ENCODE peak calls at places on chromosomes 12 and 14, in nine cellular contexts. P is heart right ventricle; X is mammary epithelial cell; A is WERI-Rb-1; V is CD4-positive, CD25-positive, alpha-beta regulatory T cell; S is PC-9; R is GM23338; T is HCT116; O is CD8-positive, alpha-beta T cell. K is an unnamed sample. For H3K27me3 and H3K36me3, the result is how much of the 10 kb centered on the place peaks cover.

GRCh38 chr12:3242199-3242863 is 165.2 kb downstream of the TSPAN9 start:
- DNase-seq in P (peak), X (no peak), A (peak), V (no peak), S (no peak), R (no peak), T (no peak), O (no peak), K (peak)

GRCh38 chr12:89848732-89849131 is 140.1 kb upstream of the ATP2B1 start:
- DNase-seq in P (peak), X (no peak), A (no peak), V (no peak), S (no peak), R (no peak), T (no peak), O (no peak), K (no peak)

GRCh38 chr14:67137744-67138371 is 51.4 kb upstream of the GARIN2 start:
- DNase-seq in P (no peak), X (peak), A (no peak), V (peak), S (no peak), R (peak), T (no peak), O (no peak), K (no peak)

GRCh38 chr12:122614839-122615238 is 87.8 kb downstream of the KNTC1 start:
- DNase-seq in P (no peak), X (no peak), A (no peak), V (no peak), S (no peak), R (no peak), T (no peak), O (no peak), K (no peak)

GRCh38 chr14:101476258-101476930 is 84.9 kb upstream of the DIO3 start:
- DNase-seq in P (no peak), X (no peak), A (no peak), V (no peak), S (no peak), R (no peak), T (no peak), O (peak), K (no peak)

GRCh38 chr12:121992059-121992879 is 29.4 kb upstream of the BCL7A start:
- DNase-seq in P (no peak), X (peak), A (no peak), V (peak), S (peak), R (no peak), T (no peak), O (peak), K (peak)

GRCh38 chr14:28772613-28773012 is 6.0 kb downstream of the FOXG1 start:
- DNase-seq in P (no peak), X (no peak), A (no peak), V (no peak), S (no peak), R (no peak), T (no peak), O (no peak), K (no peak)

GRCh38 chr12:98998697-98999299 is 353.7 kb downstream of the APAF1 start:
- DNase-seq in P (no peak), X (peak), A (no peak), V (peak), S (no peak), R (peak), T (peak), O (no peak), K (no peak)

GRCh38 chr12:17381211-17381610 is 708.8 kb downstream of the RERGL start:
- DNase-seq in P (no peak), X (no peak), A (no peak), V (no peak), S (no peak), R (no peak), T (no peak), O (no peak), K (no peak)

GRCh38 chr12:73413974-73414373 is 1123.7 kb upstream of the ATXN7L3B start:
- DNase-seq in P (no peak), X (no peak), A (no peak), V (no peak), S (no peak), R (no peak), T (no peak), O (no peak), K (no peak)

GRCh38 chr12:42422785-42423184 is 96.8 kb downstream of the PPHLN1 start:
- DNase-seq in P (no peak), X (no peak), A (no peak), V (no peak), S (no peak), R (no peak), T (no peak), O (no peak), K (no peak)

GRCh38 chr12:27285395-27285794 is 41.3 kb downstream of the STK38L start:
- DNase-seq in P (no peak), X (no peak), A (no peak), V (no peak), S (no peak), R (no peak), T (no peak), O (no peak), K (no peak)

GRCh38 chr12:66268562-66268961 is 33.7 kb upstream of the HELB start:
- DNase-seq in P (no peak), X (peak), A (no peak), V (no peak), S (no peak), R (no peak), T (no peak), O (no peak), K (no peak)

GRCh38 chr12:90099288-90099687 is 390.6 kb upstream of the ATP2B1 start:
- DNase-seq in P (no peak), X (no peak), A (no peak), V (no peak), S (peak), R (no peak), T (no peak), O (no peak), K (no peak)

GRCh38 chr12:49895773-49896172 is 7.9 kb downstream of the FAIM2 start:
- DNase-seq in P (no peak), X (no peak), A (no peak), V (no peak), S (no peak), R (peak), T (no peak), O (no peak), K (no peak)

GRCh38 chr12:109462868-109463692 is 14.0 kb downstream of the KCTD10 start:
- DNase-seq in P (peak), X (peak), A (no peak), V (no peak), S (peak), R (peak), T (peak), O (no peak), K (peak)

GRCh38 chr14:65348137-65348536 is 64.4 kb upstream of the FUT8 start:
- DNase-seq in P (no peak), X (no peak), A (no peak), V (no peak), S (no peak), R (no peak), T (no peak), O (no peak), K (peak)

GRCh38 chr14:64704145-64704742 is at the start of gene PLEKHG3:
- DNase-seq in P (peak), X (peak), A (peak), V (no peak), S (peak), R (peak), T (no peak), O (no peak), K (peak)

GRCh38 chr12:51976376-51977160 is 25.1 kb downstream of the ACVR1B start:
- DNase-seq in P (no peak), X (no peak), A (no peak), V (no peak), S (no peak), R (no peak), T (no peak), O (no peak), K (no peak)

GRCh38 chr14:99633141-99633540 is 11.8 kb upstream of the HHIPL1 start:
- DNase-seq in P (no peak), X (no peak), A (no peak), V (no peak), S (no peak), R (no peak), T (no peak), O (no peak), K (no peak)

GRCh38 chr12:121773011-121773777 is 20.3 kb downstream of the RHOF start:
- DNase-seq in P (peak), X (peak), A (peak), V (peak), S (peak), R (peak), T (peak), O (peak), K (peak)

GRCh38 chr14:25140423-25140822 is 90.5 kb upstream of the STXBP6 start:
- DNase-seq in P (no peak), X (no peak), A (no peak), V (no peak), S (no peak), R (no peak), T (no peak), O (no peak), K (no peak)

GRCh38 chr14:78606111-78606510 is 435.9 kb downstream of the NRXN3 start:
- DNase-seq in P (no peak), X (peak), A (no peak), V (no peak), S (no peak), R (no peak), T (no peak), O (no peak), K (no peak)

GRCh38 chr12:76033116-76034001 is 1.8 kb upstream of the PHLDA1 start:
- DNase-seq in P (no peak), X (peak), A (no peak), V (no peak), S (no peak), R (peak), T (no peak), O (no peak), K (no peak)

GRCh38 chr12:64160021-64160717 is 61.9 kb downstream of the KICS2 start:
- DNase-seq in P (no peak), X (no peak), A (no peak), V (no peak), S (no peak), R (no peak), T (no peak), O (no peak), K (no peak)

DNA sequence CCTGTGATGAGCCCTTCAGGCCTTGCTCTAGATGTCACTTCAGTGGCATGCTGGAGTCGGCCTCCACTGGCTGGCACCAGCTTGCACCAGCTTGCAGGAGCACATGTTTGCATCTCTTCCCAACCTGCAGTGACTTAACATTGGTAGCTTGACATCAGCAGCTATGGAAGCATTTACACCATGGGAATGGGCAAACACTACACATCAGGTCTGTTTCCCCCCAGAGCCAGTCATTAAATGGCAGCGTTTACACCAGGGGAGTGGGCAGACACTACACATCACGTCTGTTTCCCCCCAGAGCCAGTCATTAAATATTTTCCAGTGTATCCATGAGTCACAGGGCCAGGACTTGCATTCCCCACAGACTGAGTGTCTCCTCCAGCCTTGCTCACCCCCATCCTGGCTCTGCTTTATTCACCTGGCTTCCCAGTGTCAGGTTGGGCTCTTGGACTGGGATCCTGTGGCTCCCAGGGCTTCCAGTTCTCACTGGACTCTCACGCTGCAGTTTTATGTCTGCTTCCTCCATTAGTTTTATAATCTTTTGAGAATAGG is 51.6 kb upstream of the VRK1 start:
- DNase-seq in P (no peak), X (no peak), A (no peak), V (no peak), S (no peak), R (no peak), T (no peak), O (no peak), K (no peak)
- H3K27me3 ChIP-seq in P (half or more), X (under half), A (under half), V (under half), S (under half), R (under half), T (under half), O (under half), K (under half)

GRCh38 chr12:130164216-130164542 is 1.9 kb downstream of the FZD10 start:
- DNase-seq in P (no peak), X (no peak), A (no peak), V (no peak), S (no peak), R (no peak), T (no peak), O (no peak), K (no peak)

GRCh38 chr12:130163461-130164215 is 1.4 kb downstream of the FZD10 start:
- DNase-seq in P (no peak), X (no peak), A (no peak), V (no peak), S (no peak), R (no peak), T (no peak), O (no peak), K (no peak)

GRCh38 chr12:130161261-130162231 is 718 bp upstream of the FZD10 start:
- DNase-seq in P (peak), X (no peak), A (peak), V (no peak), S (no peak), R (peak), T (no peak), O (no peak), K (peak)

GRCh38 chr12:130162267-130162666 is at the start of gene FZD10:
- DNase-seq in P (peak), X (no peak), A (peak), V (no peak), S (no peak), R (peak), T (no peak), O (no peak), K (peak)

GRCh38 chr12:130162771-130163460 is 652 bp downstream of the FZD10 start:
- DNase-seq in P (no peak), X (no peak), A (no peak), V (no peak), S (no peak), R (no peak), T (no peak), O (no peak), K (no peak)
- H3K4me3 ChIP-seq in P (peak), X (no peak), A (peak), V (no peak), S (no peak), R (peak), T (no peak), O (no peak), K (no peak)

DNA sequence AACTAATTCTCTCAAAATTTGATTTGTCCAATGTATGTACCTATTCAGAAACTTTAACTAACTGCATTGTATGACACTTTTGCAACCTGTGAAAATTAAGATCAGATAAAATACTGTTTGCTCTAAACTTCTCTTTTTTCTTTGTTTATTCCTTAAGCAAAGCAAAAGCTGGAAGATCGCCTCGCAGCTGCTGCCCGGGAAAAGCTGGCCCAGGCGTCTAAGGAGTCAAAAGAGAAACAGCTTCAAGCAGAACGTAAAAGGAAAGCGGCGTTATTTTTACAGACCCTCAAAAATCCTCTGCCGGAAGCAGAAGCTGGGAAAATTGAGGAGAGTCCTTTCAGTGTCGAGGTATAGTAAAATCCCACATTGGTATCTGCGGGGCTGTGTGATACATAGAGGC is 55.1 kb downstream of the SFSWAP start:
- DNase-seq in P (no peak), X (no peak), A (no peak), V (no peak), S (no peak), R (no peak), T (no peak), O (no peak), K (no peak)
- H3K36me3 ChIP-seq in P (under half), X (under half), A (half or more), V (half or more), S (under half), R (under half), T (under half), O (under half), K (half or more)

GRCh38 chr12:113056631-113057488 is at the start of gene DTX1:
- DNase-seq in P (peak), X (no peak), A (peak), V (peak), S (no peak), R (peak), T (no peak), O (peak), K (no peak)
- H3K27me3 ChIP-seq in P (half or more), X (under half), A (under half), V (under half), S (half or more), R (under half), T (under half), O (under half), K (under half)

GRCh38 chr14:91416744-91417133 is 881 bp downstream of the CCDC88C start:
- DNase-seq in P (no peak), X (no peak), A (no peak), V (no peak), S (no peak), R (peak), T (no peak), O (peak), K (peak)

GRCh38 chr14:91417983-91418386 is 365 bp upstream of the CCDC88C start:
- DNase-seq in P (no peak), X (no peak), A (peak), V (peak), S (no peak), R (peak), T (peak), O (peak), K (peak)

GRCh38 chr14:91417134-91417982 is at the start of gene CCDC88C:
- DNase-seq in P (peak), X (no peak), A (peak), V (peak), S (peak), R (peak), T (peak), O (peak), K (peak)

GRCh38 chr14:91414475-91415342 is 2.9 kb downstream of the CCDC88C start:
- DNase-seq in P (no peak), X (no peak), A (no peak), V (no peak), S (no peak), R (peak), T (no peak), O (peak), K (no peak)

DNA sequence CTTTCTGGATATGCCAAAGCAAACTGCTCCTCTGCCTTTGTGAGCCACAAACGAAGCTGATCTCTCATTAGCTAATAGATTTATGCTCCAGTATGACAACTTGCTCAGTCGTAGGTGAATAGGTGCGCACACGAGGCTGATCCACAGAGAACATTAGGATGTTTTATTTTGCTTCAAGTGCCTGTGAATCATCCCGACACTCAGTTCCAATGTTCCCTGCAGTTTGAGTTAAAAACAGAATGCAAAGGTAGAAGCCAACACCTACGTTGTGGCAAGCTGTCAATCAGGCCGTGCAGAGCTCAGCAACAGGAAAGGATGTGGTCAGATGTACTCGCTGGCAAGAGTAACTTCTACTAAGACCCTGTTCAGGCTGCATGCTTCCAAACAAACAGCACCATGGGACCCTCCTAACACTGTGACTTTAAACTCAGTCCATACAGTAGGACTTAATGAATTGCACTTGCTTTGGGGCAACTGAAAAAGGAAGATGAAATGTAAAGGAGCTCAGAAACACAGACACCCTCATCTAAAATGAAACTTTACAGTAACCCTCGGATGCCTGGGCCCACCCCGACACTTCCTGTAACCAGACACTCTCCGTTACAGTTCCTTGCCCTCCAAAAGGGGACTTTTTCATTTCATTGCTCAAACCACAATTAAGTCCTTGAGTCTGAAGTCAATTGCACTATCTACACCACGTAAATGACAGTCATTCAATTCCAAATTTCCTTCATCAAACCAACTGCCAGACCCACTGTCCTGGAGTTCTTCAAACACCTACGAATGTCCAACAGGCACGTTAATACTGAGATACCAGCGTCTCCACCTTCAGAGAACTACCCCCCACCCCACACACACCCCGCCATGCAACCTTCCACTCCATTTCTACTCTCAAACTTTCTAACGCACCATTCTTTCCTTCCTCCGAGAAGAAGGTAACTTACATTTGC is 1.6 kb downstream of the CCDC88C start:
- DNase-seq in P (no peak), X (no peak), A (no peak), V (peak), S (no peak), R (peak), T (no peak), O (peak), K (no peak)
- H3K4me3 ChIP-seq in P (peak), X (no peak), A (peak), V (peak), S (peak), R (peak), T (peak), O (peak), K (peak)

GRCh38 chr12:865614-866013 is 83.9 kb downstream of the RAD52 start:
- DNase-seq in P (no peak), X (no peak), A (no peak), V (no peak), S (no peak), R (no peak), T (no peak), O (no peak), K (no peak)
- H3K36me3 ChIP-seq in P (under half), X (half or more), A (half or more), V (half or more), S (under half), R (under half), T (under half), O (under half), K (half or more)

GRCh38 chr12:124284368-124284767 is 10.5 kb upstream of the RFLNA start:
- DNase-seq in P (no peak), X (no peak), A (no peak), V (no peak), S (no peak), R (no peak), T (no peak), O (no peak), K (no peak)
- H3K27me3 ChIP-seq in P (under half), X (under half), A (under half), V (under half), S (half or more), R (under half), T (under half), O (under half), K (under half)

DNA sequence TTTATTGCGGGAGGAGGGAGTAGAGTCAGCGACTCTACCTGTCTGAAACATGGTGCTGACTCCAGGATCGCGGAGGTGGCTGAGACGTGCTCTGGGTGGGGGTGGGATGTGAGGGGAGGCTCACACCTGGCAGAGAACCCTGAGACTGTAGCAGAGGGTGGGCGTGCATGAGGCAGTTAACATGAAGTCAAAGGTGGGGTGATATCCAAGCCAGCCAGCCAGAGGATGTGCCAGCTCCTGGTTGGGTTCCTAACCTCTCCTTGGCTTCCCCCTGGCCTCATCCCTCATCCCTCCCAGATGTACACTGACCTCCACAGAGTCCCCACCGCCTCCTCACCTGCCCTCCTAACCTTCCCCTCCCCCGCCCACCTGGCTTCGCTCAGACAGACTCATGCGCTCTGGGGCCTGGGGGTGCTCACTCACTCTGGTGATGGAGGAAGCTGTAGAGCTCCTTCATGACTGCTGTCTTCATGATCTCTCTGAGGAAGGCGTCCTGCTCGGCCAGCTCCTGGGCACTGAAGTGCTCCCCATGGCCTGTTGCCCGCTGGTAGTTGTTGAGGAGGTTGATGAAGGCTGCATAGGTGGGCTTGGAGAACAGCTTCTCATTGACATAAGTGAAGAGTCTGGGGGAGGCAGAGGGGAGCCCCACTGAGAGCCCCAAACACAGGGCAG is 9.3 kb downstream of the ENDOU start:
- DNase-seq in P (peak), X (no peak), A (no peak), V (no peak), S (no peak), R (no peak), T (no peak), O (no peak), K (no peak)
- H3K4me3 ChIP-seq in P (no peak), X (peak), A (no peak), V (no peak), S (no peak), R (no peak), T (no peak), O (no peak), K (no peak)